ENCODE peak calls at places on chromosome 19, in six cellular contexts. N, E, D, O, Y and Q are unnamed samples.

GRCh38 chr19:12668937-12669271 is 2.3 kb downstream of the WDR83 start:
- DNase-seq in O (peak), E (peak), N (no peak), Y (no peak), D (no peak), Q (peak)

GRCh38 chr19:9842834-9843625 is 7.9 kb downstream of the PIN1 start:
- DNase-seq in D (peak), N (no peak), Y (no peak), O (no peak), E (no peak), Q (no peak)

GRCh38 chr19:41771410-41771809 is 16.1 kb downstream of the CEACAM6 start:
- DNase-seq in D (no peak), E (no peak), N (no peak), O (no peak), Y (no peak), Q (no peak)

GRCh38 chr19:40322271-40322610 is 26.0 kb downstream of the C19orf47 start:
- DNase-seq in N (no peak), Y (no peak), D (no peak), E (no peak), O (no peak), Q (no peak)

GRCh38 chr19:55694656-55695491 is 19.8 kb downstream of the EPN1 start:
- DNase-seq in Y (no peak), D (no peak), O (no peak), E (peak), N (no peak), Q (no peak)

GRCh38 chr19:13817615-13818371 is 22.6 kb downstream of the ZSWIM4 start:
- DNase-seq in N (no peak), D (no peak), E (no peak), Y (no peak), O (no peak), Q (no peak)

GRCh38 chr19:45137179-45137761 is 23.5 kb downstream of the NKPD1 start:
- DNase-seq in D (peak), Y (peak), E (no peak), O (peak), N (no peak), Q (no peak)

GRCh38 chr19:48674921-48675824 is 2.4 kb upstream of the NTN5 start:
- DNase-seq in E (peak), N (peak), O (peak), Y (peak), D (peak), Q (peak)

GRCh38 chr19:31279436-31279765 is 69.8 kb downstream of the TSHZ3 start:
- DNase-seq in E (peak), D (no peak), N (no peak), Y (no peak), O (no peak), Q (no peak)

GRCh38 chr19:10478903-10479384 is 24.2 kb downstream of the KEAP1 start:
- DNase-seq in N (peak), E (peak), O (peak), Y (peak), D (peak), Q (peak)

GRCh38 chr19:6276447-6276846 is 3.3 kb downstream of the MLLT1 start:
- DNase-seq in Y (no peak), N (no peak), E (peak), O (no peak), D (no peak), Q (no peak)

GRCh38 chr19:41586064-41586463 is 10.1 kb downstream of the CEACAM21 start:
- DNase-seq in N (no peak), E (no peak), Y (no peak), D (no peak), O (no peak), Q (no peak)

GRCh38 chr19:5974721-5975387 is 3.1 kb downstream of the RANBP3 start:
- DNase-seq in E (no peak), D (peak), Y (no peak), O (no peak), N (no peak), Q (no peak)

GRCh38 chr19:12564016-12564664 is 12.9 kb upstream of the ZNF564 start:
- DNase-seq in Y (peak), E (peak), D (peak), O (peak), N (peak), Q (peak)

GRCh38 chr19:19649159-19649558 is 5.7 kb upstream of the GMIP start:
- DNase-seq in E (no peak), O (no peak), Y (no peak), N (no peak), D (no peak), Q (no peak)

GRCh38 chr19:46030861-46031550 is 8.2 kb upstream of the PGLYRP1 start:
- DNase-seq in O (no peak), Y (no peak), D (no peak), E (no peak), N (no peak), Q (no peak)

GRCh38 chr19:30871979-30872378 is 477.3 kb downstream of the TSHZ3 start:
- DNase-seq in O (no peak), Y (no peak), E (no peak), N (no peak), D (no peak), Q (no peak)

GRCh38 chr19:39160889-39161672 is 35.5 kb downstream of the PAK4 start:
- DNase-seq in D (no peak), Y (no peak), N (no peak), O (no peak), E (no peak), Q (no peak)

GRCh38 chr19:48739400-48739825 is 997 bp downstream of the RASIP1 start:
- DNase-seq in O (no peak), Y (no peak), D (no peak), E (no peak), N (no peak), Q (no peak)

GRCh38 chr19:42185281-42185680 is 32.2 kb downstream of the DEDD2 start:
- DNase-seq in Y (no peak), E (no peak), O (no peak), N (no peak), D (no peak), Q (no peak)

GRCh38 chr19:38684078-38684861 is 36.8 kb downstream of the ACTN4 start:
- DNase-seq in Y (no peak), O (no peak), E (peak), N (peak), D (no peak), Q (no peak)

GRCh38 chr19:10907925-10908324 is 20.5 kb downstream of the YIPF2 start:
- DNase-seq in O (no peak), Y (no peak), N (no peak), D (no peak), E (no peak), Q (no peak)

GRCh38 chr19:48734625-48735024 is 5.8 kb downstream of the RASIP1 start:
- DNase-seq in Y (no peak), D (no peak), O (no peak), N (no peak), E (no peak), Q (no peak)

GRCh38 chr19:1446713-1447564 is 3.0 kb upstream of the APC2 start:
- DNase-seq in E (no peak), N (no peak), D (no peak), O (no peak), Y (peak), Q (peak)

GRCh38 chr19:34391813-34392212 is 12.4 kb upstream of the PDCD2L start:
- DNase-seq in E (no peak), D (peak), N (no peak), O (no peak), Y (no peak), Q (no peak)

GRCh38 chr19:23415561-23416191 is 20.4 kb upstream of the ZNF91 start:
- DNase-seq in O (peak), N (no peak), Y (peak), E (no peak), D (peak), Q (no peak)

GRCh38 chr19:19420570-19421301 is 15.3 kb downstream of the GATAD2A start:
- DNase-seq in Y (no peak), D (no peak), O (no peak), N (no peak), E (no peak), Q (peak)

GRCh38 chr19:39845621-39846175 is 481 bp downstream of the FBL start:
- DNase-seq in Y (peak), E (no peak), N (no peak), O (no peak), D (no peak), Q (no peak)

GRCh38 chr19:46372901-46373572 is 26.1 kb downstream of the PPP5C start:
- DNase-seq in E (peak), D (no peak), O (no peak), N (peak), Y (no peak), Q (no peak)

GRCh38 chr19:1181606-1182005 is 7.5 kb upstream of the SBNO2 start:
- DNase-seq in E (no peak), N (no peak), O (no peak), Y (no peak), D (no peak), Q (no peak)

GRCh38 chr19:17754634-17755532 is 3.6 kb downstream of the FCHO1 start:
- DNase-seq in Y (no peak), N (no peak), O (no peak), E (no peak), D (peak), Q (no peak)

GRCh38 chr19:4748185-4748584 is 24.5 kb upstream of the DPP9 start:
- DNase-seq in Y (no peak), E (no peak), N (no peak), O (no peak), D (no peak), Q (no peak)
- TF ChIP-seq CTCF in Y (no peak), E (no peak), N (no peak), O (no peak), D (no peak), Q (no peak)

GRCh38 chr19:32748497-32748896 is 28.9 kb downstream of the TDRD12 start:
- DNase-seq in Y (no peak), O (no peak), E (no peak), N (no peak), D (peak), Q (no peak)
- TF ChIP-seq CTCF in Y (peak), O (no peak), E (no peak), N (no peak), D (peak), Q (no peak)

GRCh38 chr19:52748336-52748950 is 13.6 kb upstream of the ZNF611 start:
- DNase-seq in Y (no peak), D (no peak), E (no peak), O (peak), N (no peak), Q (no peak)
- TF ChIP-seq CTCF in Y (peak), D (no peak), E (peak), O (peak), N (peak), Q (peak)

GRCh38 chr19:54462713-54463530 is 656 bp downstream of the LENG9 start:
- DNase-seq in N (peak), D (peak), O (peak), E (peak), Y (peak), Q (peak)
- TF ChIP-seq CTCF in N (no peak), D (no peak), O (no peak), E (peak), Y (peak), Q (no peak)

GRCh38 chr19:7382694-7383093 is 34.0 kb downstream of the ARHGEF18 start:
- DNase-seq in O (no peak), E (no peak), Y (no peak), N (no peak), D (no peak), Q (no peak)

GRCh38 chr19:7386769-7387168 is 38.0 kb downstream of the ARHGEF18 start:
- DNase-seq in Y (no peak), O (no peak), D (no peak), E (no peak), N (no peak), Q (no peak)

GRCh38 chr19:7383284-7383683 is 34.5 kb downstream of the ARHGEF18 start:
- DNase-seq in O (no peak), Y (no peak), E (no peak), N (no peak), D (no peak), Q (no peak)

GRCh38 chr19:7385062-7385461 is 36.3 kb downstream of the ARHGEF18 start:
- DNase-seq in O (no peak), N (no peak), Y (no peak), D (no peak), E (no peak), Q (no peak)

GRCh38 chr19:7386308-7386707 is 37.6 kb downstream of the ARHGEF18 start:
- DNase-seq in O (no peak), E (no peak), Y (no peak), D (no peak), N (no peak), Q (no peak)
- TF ChIP-seq CTCF in O (no peak), E (no peak), Y (no peak), D (no peak), N (no peak), Q (no peak)